ENCODE peak calls at places on chromosomes 12 and 14, in six cellular contexts. D is T-cell, K is NCI-H446 treated with DMSO at 0.1 percent for 48 hours, I is mesendoderm, R is NCI-H774, B is PC-3. S is an unnamed sample.

GRCh38 chr14:96793547-96793946 is 3.6 kb upstream of the VRK1 start:
- DNase-seq in B (peak; percentile 42), I (no peak), K (no peak), R (no peak), D (no peak), S (no peak)

GRCh38 chr14:101475468-101476257 is 85.6 kb upstream of the DIO3 start:
- DNase-seq in K (no peak), R (no peak), B (peak; percentile 88), D (no peak), I (no peak), S (peak; percentile 38)

GRCh38 chr12:86774841-86775386 is 518.7 kb upstream of the MGAT4C start:
- DNase-seq in K (no peak), R (no peak), D (no peak), B (peak; percentile 15), I (no peak), S (peak; percentile 45)

GRCh38 chr14:37668646-37669045 is 73.2 kb downstream of the TTC6 start:
- DNase-seq in B (peak; percentile 61), K (no peak), D (no peak), I (no peak), R (no peak), S (no peak)

GRCh38 chr14:53571990-53572389 is 384.6 kb downstream of the BMP4 start:
- DNase-seq in R (no peak), B (no peak), I (peak; percentile 42), K (no peak), D (no peak), S (no peak)

GRCh38 chr14:105026033-105026785 is 5.3 kb upstream of the CDCA4 start:
- DNase-seq in B (peak; percentile 94), I (no peak), K (no peak), R (no peak), D (no peak), S (no peak)

GRCh38 chr14:96055753-96056508 is 16.8 kb downstream of the C14orf132 start:
- DNase-seq in D (no peak), I (no peak), K (no peak), B (no peak), R (no peak), S (no peak)

GRCh38 chr14:25150401-25150800 is 100.5 kb upstream of the STXBP6 start:
- DNase-seq in I (no peak), R (no peak), B (no peak), K (no peak), D (no peak), S (no peak)

GRCh38 chr12:15590180-15590826 is 198.9 kb downstream of the EPS8 start:
- DNase-seq in D (peak; percentile 8), B (peak; percentile 74), R (peak; percentile 42), I (peak; percentile 77), K (peak; percentile 44), S (peak; percentile 66)

GRCh38 chr12:76199808-76200207 is 115.3 kb upstream of the NAP1L1 start:
- DNase-seq in B (no peak), D (no peak), R (no peak), K (no peak), I (no peak), S (no peak)

GRCh38 chr12:50425859-50426258 is 25.2 kb downstream of the LARP4 start:
- DNase-seq in B (no peak), K (no peak), R (no peak), I (peak; percentile 81), D (no peak), S (no peak)

S was measured in NCI-H460.